ENCODE peak calls at places on chromosomes 16 and 17, in five cellular contexts. One of them, this sample, is unnamed.

GRCh38 chr17:32805029-32805976 is 71.6 kb downstream of the MYO1D start:
- DNase-seq in pancreas: no peak
- DNase-seq in prostate gland: no peak
- DNase-seq in lower lobe of right lung: no peak
- DNase-seq in transverse colon: no peak
- DNase-seq in this sample: no peak

GRCh38 chr16:5393070-5393469 is 295.5 kb upstream of the EEF2KMT start:
- DNase-seq in lower lobe of right lung: no peak
- DNase-seq in prostate gland: no peak
- DNase-seq in transverse colon: no peak
- DNase-seq in pancreas: no peak
- DNase-seq in this sample: no peak

GRCh38 chr17:14827394-14827793 is 437.7 kb downstream of the PMP22 start:
- DNase-seq in lower lobe of right lung: no peak
- DNase-seq in transverse colon: no peak
- DNase-seq in pancreas: no peak
- DNase-seq in prostate gland: no peak
- DNase-seq in this sample: no peak

GRCh38 chr17:72351365-72351764 is 230.5 kb downstream of the SOX9 start:
- DNase-seq in transverse colon: no peak
- DNase-seq in prostate gland: no peak
- DNase-seq in pancreas: no peak
- DNase-seq in lower lobe of right lung: no peak
- DNase-seq in this sample: no peak

GRCh38 chr17:80244871-80245509 is 15.7 kb upstream of the RNF213 start:
- DNase-seq in pancreas: no peak
- DNase-seq in lower lobe of right lung: no peak
- DNase-seq in transverse colon: no peak
- DNase-seq in prostate gland: no peak
- DNase-seq in this sample: no peak

GRCh38 chr16:57536306-57537193 is at the start of gene CCDC102A:
- DNase-seq in lower lobe of right lung: peak
- DNase-seq in transverse colon: no peak
- DNase-seq in pancreas: peak
- DNase-seq in prostate gland: no peak
- DNase-seq in this sample: peak

GRCh38 chr16:61926766-61927165 is 109.5 kb downstream of the CDH8 start:
- DNase-seq in transverse colon: no peak
- DNase-seq in prostate gland: no peak
- DNase-seq in pancreas: no peak
- DNase-seq in lower lobe of right lung: no peak
- DNase-seq in this sample: no peak

GRCh38 chr17:73365203-73365933 is 53.6 kb upstream of the CDC42EP4 start:
- DNase-seq in pancreas: no peak
- DNase-seq in prostate gland: no peak
- DNase-seq in lower lobe of right lung: no peak
- DNase-seq in transverse colon: no peak
- DNase-seq in this sample: no peak

GRCh38 chr16:65116818-65117430 is 4.9 kb downstream of the CDH11 start:
- DNase-seq in pancreas: no peak
- DNase-seq in transverse colon: no peak
- DNase-seq in prostate gland: no peak
- DNase-seq in lower lobe of right lung: no peak
- DNase-seq in this sample: no peak

GRCh38 chr16:28193530-28194423 is 18.0 kb downstream of the XPO6 start:
- DNase-seq in lower lobe of right lung: no peak
- DNase-seq in pancreas: no peak
- DNase-seq in prostate gland: no peak
- DNase-seq in transverse colon: no peak
- DNase-seq in this sample: no peak

GRCh38 chr16:68247932-68248331 is 2.8 kb downstream of the PLA2G15 start:
- DNase-seq in pancreas: no peak
- DNase-seq in prostate gland: no peak
- DNase-seq in lower lobe of right lung: no peak
- DNase-seq in transverse colon: no peak
- DNase-seq in this sample: no peak

GRCh38 chr17:80113033-80113484 is 11.7 kb downstream of the GAA start:
- DNase-seq in pancreas: no peak
- DNase-seq in transverse colon: no peak
- DNase-seq in lower lobe of right lung: no peak
- DNase-seq in prostate gland: no peak
- DNase-seq in this sample: no peak

GRCh38 chr17:19390951-19391350 is 4.0 kb upstream of the MFAP4 start:
- DNase-seq in lower lobe of right lung: no peak
- DNase-seq in pancreas: no peak
- DNase-seq in prostate gland: no peak
- DNase-seq in transverse colon: no peak
- DNase-seq in this sample: no peak

GRCh38 chr16:3712830-3713476 is 4.4 kb downstream of the TRAP1 start:
- DNase-seq in lower lobe of right lung: no peak
- DNase-seq in pancreas: peak
- DNase-seq in prostate gland: no peak
- DNase-seq in transverse colon: no peak
- DNase-seq in this sample: no peak

GRCh38 chr16:68037820-68038597 is 14.9 kb downstream of the DUS2 start:
- DNase-seq in prostate gland: no peak
- DNase-seq in transverse colon: no peak
- DNase-seq in lower lobe of right lung: no peak
- DNase-seq in pancreas: no peak
- DNase-seq in this sample: no peak

GRCh38 chr16:24858219-24859041 is 12.7 kb downstream of the SLC5A11 start:
- DNase-seq in pancreas: peak
- DNase-seq in prostate gland: no peak
- DNase-seq in lower lobe of right lung: peak
- DNase-seq in transverse colon: peak
- DNase-seq in this sample: peak

GRCh38 chr17:4604111-4604644 is 19.8 kb downstream of the SMTNL2 start:
- DNase-seq in prostate gland: no peak
- DNase-seq in transverse colon: no peak
- DNase-seq in lower lobe of right lung: no peak
- DNase-seq in pancreas: peak
- DNase-seq in this sample: no peak

GRCh38 chr17:80782536-80783427 is 208.9 kb upstream of the CHMP6 start:
- DNase-seq in lower lobe of right lung: no peak
- DNase-seq in prostate gland: no peak
- DNase-seq in transverse colon: no peak
- DNase-seq in pancreas: no peak
- DNase-seq in this sample: no peak

GRCh38 chr16:50697881-50698767 is 4.7 kb downstream of the NOD2 start:
- DNase-seq in lower lobe of right lung: no peak
- DNase-seq in prostate gland: peak
- DNase-seq in transverse colon: peak
- DNase-seq in pancreas: no peak
- DNase-seq in this sample: no peak

GRCh38 chr16:20812510-20812909 is 6.2 kb downstream of the REXO5 start:
- DNase-seq in pancreas: no peak
- DNase-seq in transverse colon: no peak
- DNase-seq in prostate gland: no peak
- DNase-seq in lower lobe of right lung: no peak
- DNase-seq in this sample: no peak

GRCh38 chr16:30380801-30381208 is 1.6 kb downstream of the SEPTIN1 start:
- DNase-seq in pancreas: no peak
- DNase-seq in transverse colon: no peak
- DNase-seq in prostate gland: no peak
- DNase-seq in lower lobe of right lung: no peak
- DNase-seq in this sample: no peak

GRCh38 chr17:42337442-42337841 is 49.1 kb downstream of the STAT5A start:
- DNase-seq in pancreas: no peak
- DNase-seq in prostate gland: no peak
- DNase-seq in transverse colon: peak
- DNase-seq in lower lobe of right lung: peak
- DNase-seq in this sample: no peak

GRCh38 chr17:40177275-40177874 is at the start of gene RAPGEFL1:
- DNase-seq in pancreas: peak
- DNase-seq in prostate gland: peak
- DNase-seq in lower lobe of right lung: peak
- DNase-seq in transverse colon: peak
- DNase-seq in this sample: peak

GRCh38 chr17:72726936-72727335 is 365.6 kb downstream of the SLC39A11 start:
- DNase-seq in lower lobe of right lung: no peak
- DNase-seq in pancreas: no peak
- DNase-seq in transverse colon: peak
- DNase-seq in prostate gland: no peak
- DNase-seq in this sample: no peak

GRCh38 chr17:76678330-76678729 is 32.4 kb downstream of the MXRA7 start:
- DNase-seq in pancreas: no peak
- DNase-seq in transverse colon: peak
- DNase-seq in prostate gland: no peak
- DNase-seq in lower lobe of right lung: no peak
- DNase-seq in this sample: peak

GRCh38 chr17:21376835-21377690 is 906 bp downstream of the KCNJ12 start:
- DNase-seq in transverse colon: no peak
- DNase-seq in lower lobe of right lung: no peak
- DNase-seq in prostate gland: no peak
- DNase-seq in pancreas: no peak
- DNase-seq in this sample: no peak

DNA sequence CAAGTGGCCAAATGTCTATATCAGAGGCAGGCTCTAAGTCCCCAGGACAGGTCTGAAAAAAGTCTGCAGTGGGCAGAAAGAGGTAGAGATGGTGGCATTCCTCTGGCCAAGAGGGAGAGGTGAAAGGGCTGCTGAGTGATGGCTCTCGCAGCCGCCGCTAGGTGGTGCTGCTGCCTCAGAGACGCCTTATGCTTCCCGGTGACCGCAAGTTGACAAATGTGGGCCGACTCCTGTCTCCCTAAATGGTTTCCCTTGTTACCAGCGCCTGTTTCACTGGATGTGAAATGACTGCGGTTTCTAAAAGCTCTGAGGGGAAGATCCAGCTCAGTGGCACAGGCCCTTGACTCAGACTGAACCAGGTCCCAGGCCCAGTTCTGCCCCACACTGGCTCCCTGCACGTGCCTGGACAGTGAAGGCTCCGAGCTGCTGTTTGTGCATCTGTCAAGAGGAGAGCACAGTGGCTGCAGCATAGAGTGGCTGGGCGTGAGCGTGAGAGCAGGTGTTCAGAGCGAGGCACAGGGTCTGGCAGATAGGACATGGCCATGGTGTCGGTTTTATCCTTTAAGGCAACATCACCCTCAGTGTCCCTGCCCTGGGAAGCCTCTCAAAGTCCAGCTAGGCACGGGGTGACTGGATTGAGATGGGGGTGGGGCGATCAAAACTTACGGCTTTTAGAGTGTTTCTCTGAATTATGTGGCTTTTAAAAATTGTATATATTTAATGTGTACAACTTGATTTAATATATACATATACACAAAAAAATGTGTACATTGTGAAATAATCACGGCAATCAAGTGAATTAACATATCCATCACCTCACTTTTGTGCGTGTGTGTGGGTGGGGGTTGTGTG is 19.9 kb downstream of the CLEC16A start:
- DNase-seq in pancreas: peak
- DNase-seq in transverse colon: peak
- DNase-seq in lower lobe of right lung: peak
- DNase-seq in prostate gland: peak
- DNase-seq in this sample: peak
- H3K27ac ChIP-seq in pancreas: no peak
- H3K27ac ChIP-seq in transverse colon: peak
- H3K27ac ChIP-seq in lower lobe of right lung: no peak
- H3K27ac ChIP-seq in prostate gland: no peak
- H3K27ac ChIP-seq in this sample: no peak

GRCh38 chr16:84885024-84885910 is 65.5 kb downstream of the CRISPLD2 start:
- DNase-seq in prostate gland: peak
- DNase-seq in lower lobe of right lung: no peak
- DNase-seq in pancreas: peak
- DNase-seq in transverse colon: no peak
- DNase-seq in this sample: no peak
- H3K4me3 ChIP-seq in prostate gland: no peak
- H3K4me3 ChIP-seq in lower lobe of right lung: no peak
- H3K4me3 ChIP-seq in pancreas: no peak
- H3K4me3 ChIP-seq in transverse colon: no peak
- H3K4me3 ChIP-seq in this sample: no peak

GRCh38 chr16:79772028-79772427 is 171.5 kb upstream of the MAF start:
- DNase-seq in pancreas: no peak
- DNase-seq in prostate gland: no peak
- DNase-seq in lower lobe of right lung: no peak
- DNase-seq in transverse colon: peak
- DNase-seq in this sample: peak

GRCh38 chr16:79777679-79778078 is 177.1 kb upstream of the MAF start:
- DNase-seq in lower lobe of right lung: no peak
- DNase-seq in pancreas: no peak
- DNase-seq in transverse colon: no peak
- DNase-seq in prostate gland: no peak
- DNase-seq in this sample: no peak

GRCh38 chr16:79770244-79771064 is 169.9 kb upstream of the MAF start:
- DNase-seq in prostate gland: peak
- DNase-seq in lower lobe of right lung: peak
- DNase-seq in pancreas: peak
- DNase-seq in transverse colon: peak
- DNase-seq in this sample: peak

GRCh38 chr16:79776243-79776884 is 175.8 kb upstream of the MAF start:
- DNase-seq in pancreas: no peak
- DNase-seq in lower lobe of right lung: peak
- DNase-seq in transverse colon: peak
- DNase-seq in prostate gland: peak
- DNase-seq in this sample: peak
- TF ChIP-seq CTCF in pancreas: no peak
- TF ChIP-seq CTCF in lower lobe of right lung: no peak
- TF ChIP-seq CTCF in transverse colon: no peak
- TF ChIP-seq CTCF in prostate gland: no peak
- TF ChIP-seq CTCF in this sample: no peak

GRCh38 chr17:46037722-46038255 is 38.7 kb downstream of the STH start:
- DNase-seq in prostate gland: no peak
- DNase-seq in lower lobe of right lung: no peak
- DNase-seq in transverse colon: no peak
- DNase-seq in pancreas: no peak
- DNase-seq in this sample: no peak

GRCh38 chr17:46036491-46036890 is 37.4 kb downstream of the STH start:
- DNase-seq in prostate gland: no peak
- DNase-seq in lower lobe of right lung: no peak
- DNase-seq in pancreas: no peak
- DNase-seq in transverse colon: no peak
- DNase-seq in this sample: no peak

GRCh38 chr17:46038414-46038813 is 39.4 kb downstream of the STH start:
- DNase-seq in transverse colon: no peak
- DNase-seq in lower lobe of right lung: no peak
- DNase-seq in pancreas: no peak
- DNase-seq in prostate gland: no peak
- DNase-seq in this sample: no peak

GRCh38 chr17:46039592-46040186 is 40.6 kb downstream of the STH start:
- DNase-seq in lower lobe of right lung: no peak
- DNase-seq in transverse colon: no peak
- DNase-seq in pancreas: no peak
- DNase-seq in prostate gland: peak
- DNase-seq in this sample: no peak

GRCh38 chr17:46038937-46039336 is 39.9 kb downstream of the STH start:
- DNase-seq in lower lobe of right lung: no peak
- DNase-seq in prostate gland: no peak
- DNase-seq in transverse colon: no peak
- DNase-seq in pancreas: no peak
- DNase-seq in this sample: no peak
- H3K27ac ChIP-seq in lower lobe of right lung: no peak
- H3K27ac ChIP-seq in prostate gland: no peak
- H3K27ac ChIP-seq in transverse colon: no peak
- H3K27ac ChIP-seq in pancreas: no peak
- H3K27ac ChIP-seq in this sample: no peak

GRCh38 chr16:83533193-83533592 is 274.6 kb upstream of the HSBP1 start:
- DNase-seq in prostate gland: peak
- DNase-seq in lower lobe of right lung: no peak
- DNase-seq in pancreas: no peak
- DNase-seq in transverse colon: no peak
- DNase-seq in this sample: no peak
- H3K4me3 ChIP-seq in prostate gland: no peak
- H3K4me3 ChIP-seq in lower lobe of right lung: no peak
- H3K4me3 ChIP-seq in pancreas: no peak
- H3K4me3 ChIP-seq in transverse colon: no peak
- H3K4me3 ChIP-seq in this sample: no peak